ENCODE peak calls at places on chromosomes 3 and 15, in four cellular contexts. T is brain microvascular endothelial cell, R is AG10803, H is cardiac fibroblast. X is an unnamed sample.

GRCh38 chr3:183560607-183561006 is 5.1 kb upstream of the KLHL6 start:
- DNase-seq in T (no peak), R (no peak), H (no peak), X (no peak)

GRCh38 chr3:9902372-9903237 is at the start of gene IL17RE:
- DNase-seq in T (no peak), R (no peak), H (no peak), X (no peak)

GRCh38 chr15:63277044-63277892 is at the start of gene APH1B:
- DNase-seq in T (no peak), R (peak), H (peak), X (peak)

GRCh38 chr3:99783009-99783573 is 34.6 kb upstream of the CMSS1 start:
- DNase-seq in T (peak), R (peak), H (peak), X (no peak)

GRCh38 chr3:24351779-24352469 is 142.7 kb downstream of the THRB start:
- DNase-seq in T (peak), R (peak), H (peak), X (peak)

GRCh38 chr15:66288796-66289195 is 4.6 kb upstream of the DIS3L start:
- DNase-seq in T (peak), R (peak), H (no peak), X (peak)

GRCh38 chr15:93028632-93029612 is 60.1 kb downstream of the RGMA start:
- DNase-seq in T (peak), R (peak), H (peak), X (peak)

GRCh38 chr3:46558184-46559029 is 7.7 kb downstream of the LRRC2 start:
- DNase-seq in T (peak), R (peak), H (peak), X (peak)

GRCh38 chr15:90203473-90203872 is 2.3 kb downstream of the SEMA4B start:
- DNase-seq in T (no peak), R (no peak), H (no peak), X (no peak)

GRCh38 chr3:131402391-131403039 is 20.9 kb downstream of the NUDT16 start:
- DNase-seq in T (no peak), R (peak), H (peak), X (no peak)

GRCh38 chr15:39657714-39658113 is 76.8 kb downstream of the THBS1 start:
- DNase-seq in T (peak), R (peak), H (peak), X (no peak)

GRCh38 chr3:48535578-48535977 is 21.0 kb downstream of the PFKFB4 start:
- DNase-seq in T (no peak), R (no peak), H (no peak), X (no peak)

GRCh38 chr3:4395448-4395847 is 71.6 kb downstream of the SUMF1 start:
- DNase-seq in T (peak), R (no peak), H (no peak), X (no peak)

GRCh38 chr15:64324513-64324912 is 31.5 kb downstream of the CSNK1G1 start:
- DNase-seq in T (no peak), R (no peak), H (no peak), X (no peak)

GRCh38 chr3:52552089-52552488 is 15.7 kb downstream of the UQCC5 start:
- DNase-seq in T (no peak), R (no peak), H (no peak), X (no peak)

GRCh38 chr15:101133751-101134261 is 118.0 kb downstream of the CHSY1 start:
- DNase-seq in T (no peak), R (no peak), H (no peak), X (no peak)

GRCh38 chr3:50259432-50260026 is 9.4 kb upstream of the SEMA3B start:
- DNase-seq in T (no peak), R (no peak), H (no peak), X (no peak)
- H3K4me3 ChIP-seq in T (no peak), R (no peak), H (no peak), X (no peak)

GRCh38 chr3:69731080-69731479 is 8.2 kb upstream of the MITF start:
- DNase-seq in T (peak), R (no peak), H (no peak), X (no peak)
- H3K4me3 ChIP-seq in T (no peak), R (no peak), H (no peak), X (no peak)

GRCh38 chr3:129827765-129828164 is 65.7 kb downstream of the TMCC1 start:
- DNase-seq in T (no peak), R (no peak), H (no peak), X (no peak)
- H3K4me3 ChIP-seq in T (no peak), R (no peak), H (no peak), X (no peak)

GRCh38 chr3:122992628-122993570 is 34.7 kb downstream of the SEMA5B start:
- DNase-seq in T (no peak), R (no peak), H (no peak), X (peak)
- H3K4me3 ChIP-seq in T (no peak), R (no peak), H (no peak), X (no peak)

GRCh38 chr3:56923546-56924224 is 121.9 kb upstream of the ARHGEF3 start:
- DNase-seq in T (peak), R (peak), H (peak), X (peak)

GRCh38 chr3:56919797-56920195 is 118.0 kb upstream of the ARHGEF3 start:
- DNase-seq in T (no peak), R (no peak), H (no peak), X (no peak)

GRCh38 chr3:56917740-56918568 is 116.2 kb upstream of the ARHGEF3 start:
- DNase-seq in T (no peak), R (no peak), H (no peak), X (no peak)

GRCh38 chr3:56919137-56919796 is 117.5 kb upstream of the ARHGEF3 start:
- DNase-seq in T (no peak), R (no peak), H (no peak), X (no peak)

DNA sequence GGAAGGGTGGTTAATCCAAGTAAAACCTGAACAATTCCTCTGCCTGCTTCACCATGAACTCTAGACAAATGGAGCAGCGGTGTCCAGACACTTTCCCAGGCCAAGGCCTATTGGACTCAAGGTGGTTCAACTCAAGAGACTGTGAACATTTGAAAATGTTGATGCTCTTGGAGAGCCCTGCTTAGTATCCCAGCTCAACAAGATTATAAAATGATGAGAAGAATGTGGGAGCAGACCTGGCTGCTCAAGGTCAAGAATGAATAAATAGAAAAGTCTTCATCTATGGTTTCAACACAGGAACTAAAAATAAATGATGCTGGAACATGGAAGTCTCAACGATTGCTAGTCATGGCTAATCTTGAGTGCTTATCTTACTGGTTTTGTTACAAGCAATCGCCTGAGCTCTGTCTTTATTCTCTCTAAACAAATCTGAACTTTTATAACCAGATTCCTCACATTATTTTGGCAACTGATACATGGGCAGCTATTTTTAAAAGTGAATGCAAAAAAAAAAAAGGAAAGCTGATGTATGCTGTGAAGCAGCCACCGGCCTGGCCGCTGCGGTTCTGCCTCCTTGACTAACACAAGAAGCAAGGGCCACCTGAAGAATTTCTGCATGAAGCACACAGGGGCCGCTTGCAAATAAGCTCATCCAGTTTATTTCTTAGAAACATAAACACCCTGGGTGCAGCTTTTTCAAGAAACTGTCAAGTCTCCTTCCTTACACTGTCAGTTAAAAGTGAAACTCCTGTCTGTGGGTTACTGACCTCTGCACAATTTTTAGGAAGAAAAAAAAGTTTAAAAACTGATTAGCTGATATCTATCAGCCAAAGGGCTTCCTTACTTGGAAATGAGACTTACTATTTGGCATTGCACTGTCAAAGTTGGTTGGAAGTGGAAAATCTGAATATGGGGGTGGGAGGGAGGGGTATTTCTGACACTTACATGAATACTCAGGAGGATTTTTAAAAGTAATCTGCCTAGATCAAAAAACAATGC is 120.1 kb upstream of the ARHGEF3 start:
- DNase-seq in T (peak), R (peak), H (peak), X (no peak)
- H3K4me3 ChIP-seq in T (no peak), R (no peak), H (no peak), X (no peak)

GRCh38 chr3:42043116-42043796 is 47.9 kb upstream of the TRAK1 start:
- DNase-seq in T (peak), R (peak), H (peak), X (peak)
- H3K4me3 ChIP-seq in T (no peak), R (peak), H (peak), X (no peak)

GRCh38 chr3:18127181-18127863 is 297.8 kb downstream of the SATB1 start:
- DNase-seq in T (no peak), R (no peak), H (no peak), X (no peak)
- H3K4me3 ChIP-seq in T (no peak), R (no peak), H (no peak), X (no peak)